ENCODE peak calls at places on chromosomes 1 and 21, in ten cellular contexts. O is amniotic stem cell; C is NCI-H2081 treated with DMSO at 0.1 percent for 48 hours; M is psoas muscle; W is AG04450; E is activated T-cell treated with anti-CD3 and anti-CD28 coated beads for 48 hours; I is activated CD8-positive, alpha-beta T cell treated with anti-CD3 and anti-CD28 coated beads for 36 hours; V is fibroblast of gingiva; T is activated CD4-positive, alpha-beta T cell treated with anti-CD3 and anti-CD28 coated beads, Interleukin-2, amount 50 U/mL, for 1 hour; Z is A172. S is an unnamed sample.

GRCh38 chr1:115413208-115413607 is 75.2 kb upstream of the NGF start:
- DNase-seq in T (no peak), C (no peak), W (no peak), E (no peak), Z (no peak), I (no peak), V (no peak), M (no peak), O (no peak), S (no peak)

GRCh38 chr1:46396429-46397398 is 2.6 kb downstream of the FAAH start:
- DNase-seq in Z (no peak), M (no peak), V (no peak), E (no peak), W (no peak), T (no peak), I (no peak), O (no peak), C (peak), S (no peak)

GRCh38 chr1:115575661-115576060 is 66.1 kb upstream of the VANGL1 start:
- DNase-seq in C (no peak), E (no peak), V (no peak), T (no peak), Z (no peak), I (no peak), M (no peak), O (no peak), W (no peak), S (no peak)

GRCh38 chr1:41362749-41363631 is 1.8 kb downstream of the FOXO6 start:
- DNase-seq in M (no peak), E (no peak), W (no peak), I (no peak), V (no peak), T (no peak), C (no peak), O (no peak), Z (no peak), S (no peak)

GRCh38 chr1:236515443-236515958 is 8.3 kb upstream of the LGALS8 start:
- DNase-seq in O (no peak), V (no peak), M (no peak), T (no peak), W (no peak), E (no peak), Z (no peak), I (no peak), C (peak), S (no peak)

GRCh38 chr1:58893257-58893869 is 109.5 kb upstream of the JUN start:
- DNase-seq in M (peak), V (no peak), T (no peak), C (peak), Z (no peak), E (no peak), O (no peak), W (no peak), I (no peak), S (no peak)

GRCh38 chr1:66951513-66951912 is 26.7 kb downstream of the MIER1 start:
- DNase-seq in V (peak), W (peak), M (no peak), E (no peak), O (peak), T (no peak), C (no peak), Z (peak), I (no peak), S (no peak)

GRCh38 chr1:46394108-46394871 is at the start of gene FAAH:
- DNase-seq in M (peak), T (peak), C (no peak), Z (no peak), W (no peak), V (peak), I (peak), E (peak), O (no peak), S (peak)

GRCh38 chr1:94962745-94963265 is 35.9 kb upstream of the CNN3 start:
- DNase-seq in C (no peak), V (peak), Z (peak), W (no peak), O (no peak), E (no peak), I (peak), M (no peak), T (no peak), S (no peak)

GRCh38 chr21:21247441-21247840 is 249.2 kb downstream of the NCAM2 start:
- DNase-seq in O (no peak), I (no peak), C (no peak), Z (peak), V (no peak), M (no peak), W (no peak), T (no peak), E (no peak), S (no peak)

S was measured in Caco-2.